ENCODE peak calls at places on chromosomes 6 and 20, in six cellular contexts. H, U, J, K, E and T are unnamed samples.

GRCh38 chr6:25404693-25405169 is 125.6 kb downstream of the CARMIL1 start:
- DNase-seq in H (no peak), U (peak), J (peak), K (no peak), E (no peak), T (no peak)

GRCh38 chr6:157962601-157963084 is 19.0 kb upstream of the SYNJ2 start:
- DNase-seq in H (no peak), U (no peak), J (no peak), K (no peak), E (no peak), T (no peak)

GRCh38 chr6:31779908-31780307 is 2.8 kb upstream of the VWA7 start:
- DNase-seq in H (no peak), U (no peak), J (no peak), K (no peak), E (no peak), T (no peak)

GRCh38 chr20:32067234-32067821 is 15.3 kb downstream of the HCK start:
- DNase-seq in H (no peak), U (no peak), J (peak), K (no peak), E (no peak), T (peak)

GRCh38 chr6:6390849-6391602 is 70.6 kb upstream of the F13A1 start:
- DNase-seq in H (no peak), U (no peak), J (no peak), K (no peak), E (no peak), T (no peak)

GRCh38 chr6:114049367-114049966 is 78.5 kb upstream of the HDAC2 start:
- DNase-seq in H (no peak), U (no peak), J (peak), K (no peak), E (no peak), T (no peak)

GRCh38 chr6:57220083-57220703 is 1.9 kb downstream of the RAB23 start:
- DNase-seq in H (no peak), U (no peak), J (no peak), K (no peak), E (no peak), T (no peak)

GRCh38 chr20:50624351-50625016 is 66.9 kb downstream of the RIPOR3 start:
- DNase-seq in H (no peak), U (no peak), J (no peak), K (no peak), E (peak), T (peak)

GRCh38 chr20:35005463-35005961 is 49.8 kb downstream of the MYH7B start:
- DNase-seq in H (no peak), U (no peak), J (no peak), K (peak), E (no peak), T (peak)

GRCh38 chr6:135306166-135306565 is 125.1 kb downstream of the MYB start:
- DNase-seq in H (no peak), U (no peak), J (no peak), K (no peak), E (no peak), T (no peak)

GRCh38 chr6:27593200-27593818 is 120.4 kb upstream of the ZNF184 start:
- DNase-seq in H (no peak), U (no peak), J (no peak), K (no peak), E (no peak), T (no peak)
- H3K4me3 ChIP-seq in H (peak), U (no peak), J (peak), K (no peak), E (no peak), T (no peak)

GRCh38 chr6:167094436-167094819 is 28.5 kb upstream of the CCR6 start:
- DNase-seq in H (peak), U (no peak), J (no peak), K (no peak), E (no peak), T (no peak)
- H3K27ac ChIP-seq in H (no peak), U (peak), J (no peak), K (no peak), E (no peak), T (peak)

GRCh38 chr6:34528996-34529664 is 27.0 kb downstream of the SPDEF start:
- DNase-seq in H (no peak), U (no peak), J (no peak), K (no peak), E (no peak), T (no peak)
- H3K4me3 ChIP-seq in H (no peak), U (no peak), J (no peak), K (no peak), E (no peak), T (no peak)

GRCh38 chr6:127971386-127971785 is 70.5 kb upstream of the THEMIS start:
- DNase-seq in H (no peak), U (no peak), J (no peak), K (no peak), E (no peak), T (no peak)
- H3K27ac ChIP-seq in H (no peak), U (peak), J (no peak), K (no peak), E (no peak), T (no peak)

DNA sequence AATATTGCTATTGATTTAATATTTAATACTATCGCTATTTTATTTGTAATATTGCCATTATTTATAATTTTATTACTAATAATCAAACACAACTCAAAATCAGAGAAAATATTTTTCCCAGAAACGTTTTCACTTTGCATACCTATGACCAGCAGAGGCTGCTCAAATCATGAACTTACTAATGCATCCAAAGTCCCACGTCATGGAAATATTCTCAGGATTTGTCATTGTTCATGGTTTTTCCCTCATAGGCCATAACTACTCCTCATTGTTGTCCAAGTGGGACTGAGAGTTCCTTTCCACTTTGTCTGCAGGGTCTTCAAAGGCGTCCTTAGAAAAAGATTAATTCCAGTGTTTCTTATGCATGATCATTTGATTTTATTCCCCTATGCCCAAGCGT is 344.8 kb downstream of the THBS2 start:
- DNase-seq in H (no peak), U (no peak), J (peak), K (no peak), E (no peak), T (no peak)
- H3K4me3 ChIP-seq in H (no peak), U (no peak), J (no peak), K (no peak), E (no peak), T (no peak)

GRCh38 chr6:99491159-99491558 is 24.1 kb downstream of the USP45 start:
- DNase-seq in H (no peak), U (no peak), J (no peak), K (no peak), E (no peak), T (no peak)

GRCh38 chr6:99492137-99492536 is 23.1 kb downstream of the USP45 start:
- DNase-seq in H (no peak), U (no peak), J (no peak), K (no peak), E (no peak), T (no peak)

GRCh38 chr6:99490608-99491007 is 24.6 kb downstream of the USP45 start:
- DNase-seq in H (no peak), U (peak), J (no peak), K (no peak), E (no peak), T (no peak)

DNA sequence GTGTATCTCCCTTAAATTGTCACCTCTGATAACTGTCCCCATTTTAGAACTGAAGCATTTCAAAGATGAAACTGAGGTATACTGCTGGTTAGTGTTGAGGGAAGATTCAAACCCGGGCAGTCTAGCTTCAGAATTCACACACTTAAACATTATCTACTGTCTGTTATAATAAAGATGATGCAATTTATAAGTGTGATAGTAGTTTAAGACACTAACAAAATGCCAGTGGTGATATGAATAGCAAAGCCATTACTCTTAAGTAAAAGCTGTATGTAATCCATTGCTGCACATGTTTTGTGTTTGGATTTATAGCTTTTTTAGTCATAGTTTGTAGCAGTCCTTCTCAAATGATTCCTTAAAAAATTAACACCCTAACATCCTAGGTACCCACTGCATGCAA is 19.8 kb downstream of the USP45 start:
- DNase-seq in H (no peak), U (no peak), J (peak), K (no peak), E (no peak), T (no peak)
- H3K27ac ChIP-seq in H (no peak), U (no peak), J (no peak), K (no peak), E (no peak), T (no peak)

DNA sequence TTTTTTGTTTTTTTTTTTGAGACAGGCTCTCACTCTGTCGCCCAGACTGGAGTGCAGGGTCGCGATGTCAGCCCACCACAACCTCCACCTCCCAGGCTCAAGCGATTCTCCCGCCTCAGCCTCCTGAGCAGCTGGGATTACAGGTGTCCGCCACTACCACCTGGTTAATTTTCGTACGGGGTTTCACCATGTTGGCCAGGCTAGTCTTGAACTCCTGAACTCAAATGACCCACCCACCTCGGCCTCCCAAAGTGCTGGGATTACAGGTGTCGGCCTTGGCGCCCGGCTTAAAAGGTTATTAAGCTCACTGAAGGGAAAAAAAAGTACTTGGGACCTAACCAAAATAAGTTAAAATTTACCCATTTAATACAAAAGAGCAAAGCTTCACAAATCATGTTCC is 1.9 kb downstream of the TCFL5 start:
- DNase-seq in H (no peak), U (no peak), J (no peak), K (no peak), E (no peak), T (no peak)
- H3K4me3 ChIP-seq in H (no peak), U (no peak), J (peak), K (no peak), E (no peak), T (no peak)

DNA sequence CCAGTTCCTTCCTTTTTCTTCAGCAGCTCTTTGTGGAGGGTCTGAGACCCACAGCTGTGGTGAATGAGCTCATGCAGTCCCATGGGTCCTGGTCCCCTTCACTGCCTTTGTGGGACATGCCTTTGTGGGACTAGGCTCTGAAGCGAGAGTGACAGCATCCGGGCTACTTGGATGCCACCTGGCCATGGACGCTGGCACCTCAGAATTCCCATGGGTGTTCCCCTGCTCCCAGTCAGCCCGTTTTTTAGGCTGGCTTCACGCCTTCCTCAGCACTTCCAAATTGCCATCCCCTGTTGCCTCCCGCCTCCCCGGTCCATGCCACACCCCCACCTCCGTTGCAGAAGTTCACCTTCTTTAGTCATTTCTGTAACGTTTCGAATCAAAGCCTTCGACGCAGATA is 45.1 kb downstream of the RAMACL start:
- DNase-seq in H (no peak), U (no peak), J (no peak), K (no peak), E (no peak), T (no peak)
- H3K27ac ChIP-seq in H (no peak), U (peak), J (no peak), K (no peak), E (no peak), T (peak)

GRCh38 chr20:8019998-8020247 is 362 bp upstream of the TMX4 start:
- DNase-seq in H (no peak), U (no peak), J (no peak), K (no peak), E (no peak), T (no peak)

GRCh38 chr20:8019178-8019997 is at the start of gene TMX4:
- DNase-seq in H (peak), U (peak), J (peak), K (peak), E (peak), T (peak)

GRCh38 chr20:8018928-8019177 is 708 bp downstream of the TMX4 start:
- DNase-seq in H (peak), U (peak), J (no peak), K (no peak), E (no peak), T (no peak)

GRCh38 chr20:8021541-8022269 is 2.1 kb upstream of the TMX4 start:
- DNase-seq in H (no peak), U (no peak), J (no peak), K (no peak), E (no peak), T (no peak)

DNA sequence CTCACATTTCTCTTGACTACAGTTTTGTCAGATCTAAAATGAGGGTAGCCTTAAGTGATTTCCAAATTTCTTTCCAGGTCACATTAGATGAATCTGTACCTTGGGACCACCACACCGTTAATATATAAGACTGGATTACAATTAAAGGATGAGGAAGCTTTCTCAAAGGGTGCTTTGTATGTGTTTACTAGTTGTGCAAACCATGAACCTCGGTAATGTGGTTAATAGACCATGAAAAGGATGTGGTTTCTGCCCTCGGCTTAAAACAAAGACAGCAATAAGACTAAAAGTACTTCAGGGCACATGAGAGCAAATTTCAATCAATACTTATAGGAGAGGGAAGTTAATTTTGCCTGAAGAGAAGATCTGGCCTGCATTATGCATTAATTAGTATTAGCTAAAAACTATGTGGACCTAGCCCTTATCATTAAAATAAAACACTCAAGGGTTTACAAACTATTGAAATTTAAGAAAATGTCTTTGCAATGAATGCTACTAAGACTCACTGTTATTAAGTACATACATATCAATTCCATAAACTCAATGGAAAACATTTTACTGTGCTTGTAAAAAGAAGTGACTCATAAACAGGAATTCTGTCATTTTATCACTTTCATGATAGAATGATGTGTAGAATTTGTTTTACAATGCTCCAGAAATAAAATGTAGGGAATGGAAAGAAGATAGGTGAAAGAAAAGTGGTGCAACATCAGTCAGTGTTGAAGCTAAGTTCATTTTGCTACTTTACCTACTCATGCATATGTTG is 936 bp upstream of the TMX4 start:
- DNase-seq in H (no peak), U (peak), J (no peak), K (no peak), E (no peak), T (no peak)
- H3K4me3 ChIP-seq in H (no peak), U (peak), J (peak), K (no peak), E (no peak), T (no peak)

GRCh38 chr6:89978749-89979145 is 84.5 kb downstream of the GJA10 start:
- DNase-seq in H (no peak), U (no peak), J (no peak), K (no peak), E (no peak), T (no peak)
- H3K27ac ChIP-seq in H (no peak), U (no peak), J (no peak), K (no peak), E (no peak), T (peak)